ENCODE peak calls at places on chromosome 17, in six cellular contexts. F is heart right ventricle, O is heart left ventricle, T is astrocyte of the cerebellum, D is HFF-Myc, N is GM12865. K is an unnamed sample.

GRCh38 chr17:76957600-76958464 is 89.6 kb downstream of the MGAT5B start:
- DNase-seq in F (no peak), O (no peak), T (peak), D (no peak), N (no peak), K (no peak)

GRCh38 chr17:45234641-45235040 is 13.0 kb downstream of the FMNL1 start:
- DNase-seq in F (no peak), O (no peak), T (no peak), D (no peak), N (peak), K (no peak)

GRCh38 chr17:82734987-82735866 is at the start of gene FN3K:
- DNase-seq in F (peak), O (peak), T (no peak), D (no peak), N (no peak), K (no peak)

GRCh38 chr17:82330322-82331239 is 3.0 kb downstream of the SECTM1 start:
- DNase-seq in F (peak), O (no peak), T (no peak), D (peak), N (peak), K (peak)

GRCh38 chr17:82065193-82065637 is 389 bp downstream of the DUS1L start:
- DNase-seq in F (peak), O (no peak), T (no peak), D (no peak), N (peak), K (peak)

GRCh38 chr17:64154321-64155089 is 24.6 kb upstream of the ERN1 start:
- DNase-seq in F (peak), O (no peak), T (no peak), D (no peak), N (no peak), K (no peak)

GRCh38 chr17:43444223-43445008 is 39.4 kb upstream of the DHX8 start:
- DNase-seq in F (no peak), O (no peak), T (peak), D (no peak), N (no peak), K (no peak)

GRCh38 chr17:17175340-17175739 is 30.8 kb downstream of the PLD6 start:
- DNase-seq in F (no peak), O (no peak), T (no peak), D (no peak), N (no peak), K (no peak)

GRCh38 chr17:69417545-69418483 is 3.3 kb downstream of the MAP2K6 start:
- DNase-seq in F (no peak), O (no peak), T (no peak), D (no peak), N (no peak), K (no peak)

GRCh38 chr17:69412336-69412735 is 2.2 kb upstream of the MAP2K6 start:
- DNase-seq in F (no peak), O (no peak), T (no peak), D (no peak), N (no peak), K (no peak)

GRCh38 chr17:69418535-69418934 is 4.0 kb downstream of the MAP2K6 start:
- DNase-seq in F (no peak), O (no peak), T (no peak), D (no peak), N (no peak), K (no peak)

GRCh38 chr17:69414408-69415274 is at the start of gene MAP2K6:
- DNase-seq in F (peak), O (peak), T (peak), D (no peak), N (peak), K (peak)

GRCh38 chr17:69415431-69415830 is 934 bp downstream of the MAP2K6 start:
- DNase-seq in F (no peak), O (no peak), T (no peak), D (no peak), N (no peak), K (no peak)
- H3K4me3 ChIP-seq in F (peak), O (no peak), T (peak), D (peak), N (peak), K (peak)

GRCh38 chr17:38868095-38868967 is 1.5 kb upstream of the LASP1 start:
- DNase-seq in F (peak), O (peak), T (no peak), D (no peak), N (peak), K (peak)

GRCh38 chr17:38864636-38865398 is 5.0 kb upstream of the LASP1 start:
- DNase-seq in F (no peak), O (no peak), T (no peak), D (no peak), N (no peak), K (no peak)

GRCh38 chr17:38869647-38870258 is at the start of gene LASP1:
- DNase-seq in F (peak), O (peak), T (no peak), D (no peak), N (peak), K (peak)

GRCh38 chr17:38868968-38869646 is 751 bp upstream of the LASP1 start:
- DNase-seq in F (peak), O (peak), T (peak), D (no peak), N (peak), K (peak)

DNA sequence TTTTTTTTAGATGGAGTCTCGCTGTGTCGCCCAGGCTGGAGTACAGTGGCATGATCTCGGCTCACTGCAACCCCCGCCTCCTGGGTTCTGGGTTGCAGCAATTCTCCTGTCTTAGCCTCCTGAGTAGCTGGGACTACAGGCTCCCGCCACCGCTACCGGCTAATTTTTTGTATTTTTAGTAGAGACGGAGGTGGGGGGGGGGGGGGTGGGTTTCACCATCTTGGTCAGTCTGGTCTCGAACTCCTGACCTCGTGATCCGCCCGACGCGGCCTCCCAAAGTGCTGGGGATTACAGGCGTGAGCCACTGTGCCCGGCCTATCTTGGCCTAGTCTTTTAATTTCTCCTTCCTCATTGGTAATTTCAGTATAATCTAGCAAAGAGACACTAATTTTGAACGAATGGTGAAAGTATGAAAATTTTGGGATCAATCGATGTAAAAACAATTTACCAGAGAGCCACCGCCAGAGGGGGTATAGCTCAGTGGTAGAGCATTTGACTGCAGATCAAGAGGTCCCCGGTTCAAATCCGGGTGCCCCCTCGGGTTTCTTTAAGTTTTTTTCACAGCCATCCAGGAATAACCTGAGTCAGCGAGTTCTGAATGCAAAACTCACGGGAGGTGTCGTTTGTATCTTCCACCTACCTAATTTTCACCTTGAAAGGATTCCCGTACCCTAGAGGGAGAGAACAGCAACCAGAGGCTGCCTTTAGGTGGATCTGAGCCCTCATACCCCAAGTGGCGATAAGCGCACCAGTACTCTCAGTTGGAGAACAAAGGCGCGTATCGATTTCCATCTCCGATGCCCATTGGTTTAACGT is 2.5 kb upstream of the LASP1 start:
- DNase-seq in F (no peak), O (peak), T (no peak), D (no peak), N (peak), K (peak)
- H3K4me3 ChIP-seq in F (peak), O (no peak), T (peak), D (peak), N (peak), K (peak)

GRCh38 chr17:31533546-31534155 is 142.2 kb downstream of the RAB11FIP4 start:
- DNase-seq in F (no peak), O (no peak), T (no peak), D (peak), N (no peak), K (no peak)

GRCh38 chr17:31537558-31537957 is 146.1 kb downstream of the RAB11FIP4 start:
- DNase-seq in F (no peak), O (no peak), T (no peak), D (no peak), N (peak), K (no peak)

GRCh38 chr17:31536451-31536850 is 145.0 kb downstream of the RAB11FIP4 start:
- DNase-seq in F (no peak), O (no peak), T (no peak), D (no peak), N (no peak), K (no peak)

GRCh38 chr17:31534223-31534888 is 142.9 kb downstream of the RAB11FIP4 start:
- DNase-seq in F (no peak), O (no peak), T (no peak), D (no peak), N (no peak), K (no peak)

DNA sequence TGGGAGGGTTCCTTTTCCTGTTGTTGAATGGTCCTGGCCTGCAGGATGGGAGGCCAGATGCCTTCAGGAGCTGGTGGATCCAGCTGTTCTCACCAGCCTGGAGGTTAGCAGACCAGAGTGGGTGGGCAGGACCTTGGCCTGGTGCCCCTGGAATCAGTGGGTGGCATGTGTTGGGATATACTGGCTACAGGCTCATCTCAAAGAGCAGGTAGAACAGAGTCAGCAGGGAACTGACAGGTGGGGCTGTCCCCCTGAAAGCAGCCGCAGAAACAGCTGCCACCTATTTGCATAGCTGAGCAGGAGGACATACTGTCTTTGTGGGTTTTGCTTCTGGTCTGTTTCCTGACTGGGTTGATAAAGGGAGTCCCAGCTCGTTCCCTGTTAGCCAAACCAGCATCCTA is 144.1 kb downstream of the RAB11FIP4 start:
- DNase-seq in F (no peak), O (no peak), T (no peak), D (no peak), N (peak), K (peak)
- H3K4me3 ChIP-seq in F (no peak), O (no peak), T (no peak), D (no peak), N (no peak), K (peak)

DNA sequence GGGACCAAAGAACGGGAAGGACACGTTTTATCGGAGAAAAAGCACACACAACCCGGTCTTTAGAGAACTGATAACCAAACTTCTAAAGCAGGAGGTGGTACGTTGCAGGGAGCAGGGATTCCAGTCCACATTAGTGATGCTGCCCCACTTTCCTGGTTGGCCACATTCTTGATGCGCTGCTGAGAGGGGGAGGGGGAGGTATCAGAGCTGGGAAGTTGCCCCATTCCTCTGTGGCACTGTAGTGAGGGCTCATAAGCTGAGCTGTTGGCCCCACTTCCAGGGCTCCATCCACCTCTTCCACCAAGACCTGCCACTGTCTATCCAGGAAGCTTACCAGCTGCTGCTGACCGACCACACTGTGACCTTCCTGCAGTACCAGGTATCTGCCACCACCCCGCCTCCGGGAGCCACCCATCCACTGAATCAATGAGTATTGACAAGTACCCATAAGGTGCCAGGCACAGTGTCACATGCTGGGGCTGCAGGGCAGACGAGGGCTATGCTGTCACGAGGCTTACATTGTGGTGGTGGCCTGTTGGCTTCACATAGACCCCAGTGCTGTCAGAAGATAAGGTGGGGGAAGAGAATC is 1.0 kb downstream of the TSEN54 start:
- DNase-seq in F (no peak), O (no peak), T (no peak), D (no peak), N (peak), K (peak)
- H3K4me3 ChIP-seq in F (peak), O (peak), T (peak), D (peak), N (peak), K (peak)

GRCh38 chr17:1726626-1727257 is 2.2 kb downstream of the WDR81 start:
- DNase-seq in F (no peak), O (no peak), T (no peak), D (no peak), N (no peak), K (no peak)

GRCh38 chr17:1724869-1725641 is 551 bp downstream of the WDR81 start:
- DNase-seq in F (no peak), O (no peak), T (no peak), D (no peak), N (no peak), K (peak)

GRCh38 chr17:1727876-1728630 is 3.5 kb downstream of the WDR81 start:
- DNase-seq in F (no peak), O (no peak), T (no peak), D (no peak), N (no peak), K (no peak)

GRCh38 chr17:1725642-1726511 is 1.4 kb downstream of the WDR81 start:
- DNase-seq in F (no peak), O (no peak), T (no peak), D (no peak), N (no peak), K (no peak)

GRCh38 chr17:1727258-1727789 is 2.8 kb downstream of the WDR81 start:
- DNase-seq in F (no peak), O (no peak), T (no peak), D (no peak), N (no peak), K (no peak)
- H3K4me3 ChIP-seq in F (no peak), O (no peak), T (no peak), D (no peak), N (no peak), K (no peak)

DNA sequence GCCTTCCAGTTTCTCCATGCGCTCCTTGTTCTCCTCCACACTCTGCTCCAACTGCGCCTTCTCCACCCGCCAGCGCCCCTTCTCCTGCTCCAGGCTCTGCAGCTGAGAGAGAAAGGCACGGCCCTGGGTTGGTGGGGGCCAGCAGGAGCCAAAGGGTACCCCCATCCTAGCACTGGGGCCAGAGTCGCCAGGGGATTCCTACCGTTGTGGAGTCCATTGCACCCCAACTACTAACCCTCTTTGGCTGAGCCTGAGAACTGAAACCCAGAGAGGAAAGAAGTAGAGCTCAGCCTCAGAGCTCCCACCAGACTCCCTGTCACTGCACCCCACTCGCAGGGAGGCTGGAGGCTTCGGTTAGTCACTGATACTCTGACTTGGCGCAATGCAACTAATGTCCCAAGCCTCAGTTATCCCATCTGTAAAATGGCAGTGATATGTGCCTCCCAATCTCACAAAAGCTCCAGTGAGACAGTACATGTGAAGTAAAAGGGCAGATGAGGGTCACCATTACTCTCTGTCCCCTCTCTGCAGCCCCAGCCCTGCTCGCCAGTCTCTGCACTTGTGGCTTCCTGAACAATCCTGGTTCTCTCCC is 6.2 kb upstream of the SAMD14 start:
- DNase-seq in F (no peak), O (no peak), T (no peak), D (no peak), N (no peak), K (no peak)
- H3K4me3 ChIP-seq in F (no peak), O (no peak), T (no peak), D (no peak), N (no peak), K (no peak)

GRCh38 chr17:41664587-41665565 is 23.8 kb upstream of the EIF1 start:
- DNase-seq in F (no peak), O (no peak), T (no peak), D (no peak), N (no peak), K (no peak)

GRCh38 chr17:41665566-41666335 is 22.9 kb upstream of the EIF1 start:
- DNase-seq in F (peak), O (peak), T (no peak), D (peak), N (peak), K (peak)

GRCh38 chr17:41666336-41666680 is 22.4 kb upstream of the EIF1 start:
- DNase-seq in F (peak), O (peak), T (no peak), D (no peak), N (peak), K (peak)

GRCh38 chr17:41666708-41667279 is 21.9 kb upstream of the EIF1 start:
- DNase-seq in F (peak), O (peak), T (no peak), D (no peak), N (peak), K (peak)

GRCh38 chr17:41667280-41668008 is 21.2 kb upstream of the EIF1 start:
- DNase-seq in F (no peak), O (no peak), T (no peak), D (no peak), N (no peak), K (no peak)
- H3K4me3 ChIP-seq in F (peak), O (no peak), T (peak), D (no peak), N (peak), K (peak)

GRCh38 chr17:28372203-28372944 is 880 bp downstream of the SARM1 start:
- DNase-seq in F (no peak), O (no peak), T (no peak), D (no peak), N (peak), K (no peak)
- H3K4me3 ChIP-seq in F (peak), O (peak), T (peak), D (peak), N (peak), K (peak)

K was measured in MM.1S.